ENCODE peak calls at places on chromosomes 13 and 19, in five cellular contexts. B, C, M, R and U are unnamed samples.

GRCh38 chr13:100796463-100796862 is 121.9 kb upstream of the TMTC4 start:
- DNase-seq in M (no peak), C (no peak), R (no peak), B (no peak), U (no peak)

GRCh38 chr13:73767191-73767741 is 366.9 kb downstream of the KLF12 start:
- DNase-seq in B (peak; percentile 4), R (no peak), C (no peak), M (no peak), U (no peak)

GRCh38 chr19:33430674-33431277 is 57.3 kb downstream of the CEBPG start:
- DNase-seq in M (peak; percentile 55), R (peak; percentile 86), C (peak; percentile 84), B (peak; percentile 60), U (peak; percentile 85)

GRCh38 chr19:49857834-49858590 is 7.1 kb downstream of the PTOV1 start:
- DNase-seq in B (no peak), C (no peak), M (no peak), R (peak; percentile 28), U (no peak)

GRCh38 chr13:114124921-114125320 is 7.5 kb downstream of the RASA3 start:
- DNase-seq in R (no peak), B (peak; percentile 62), M (no peak), C (no peak), U (no peak)

GRCh38 chr19:23415034-23415433 is 19.8 kb upstream of the ZNF91 start:
- DNase-seq in C (no peak), M (no peak), R (no peak), B (no peak), U (no peak)

GRCh38 chr13:46831588-46832194 is 34.7 kb upstream of the ESD start:
- DNase-seq in C (no peak), M (peak; percentile 47), R (peak; percentile 38), B (peak; percentile 75), U (no peak)

GRCh38 chr13:48232420-48233096 is 448 bp upstream of the ITM2B start:
- DNase-seq in C (no peak), R (peak; percentile 58), B (no peak), M (peak; percentile 76), U (no peak)

GRCh38 chr13:33940898-33941297 is 122.9 kb downstream of the RFC3 start:
- DNase-seq in C (no peak), R (no peak), M (peak; percentile 39), B (peak; percentile 46), U (no peak)

GRCh38 chr13:31105020-31105800 is 56.5 kb downstream of the HSPH1 start:
- DNase-seq in M (no peak), C (no peak), B (peak; percentile 46), R (no peak), U (no peak)

DNA sequence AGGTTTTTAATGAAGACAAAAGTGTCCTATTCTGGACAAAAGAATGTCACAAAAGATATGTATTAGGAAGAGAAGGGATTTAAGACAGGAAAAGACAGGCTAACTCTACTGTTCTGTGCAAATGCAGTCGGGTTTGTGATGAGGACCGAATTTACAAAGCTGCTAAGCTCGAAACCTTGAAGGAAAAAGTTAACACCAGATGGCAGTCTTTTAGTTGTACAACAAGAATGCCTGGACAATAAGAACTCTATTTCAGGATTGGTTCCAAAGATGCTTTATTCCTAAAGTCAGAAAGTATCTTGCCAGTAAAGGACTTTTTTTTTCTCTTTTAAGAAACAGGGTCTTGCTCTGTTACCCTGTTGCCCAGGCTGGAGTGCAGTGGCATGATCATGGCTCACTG is 51.1 kb downstream of the HS6ST3 start:
- DNase-seq in C (no peak), R (no peak), M (no peak), B (peak; percentile 63), U (no peak)
- TF ChIP-seq CTCF in C (no peak), R (no peak), M (no peak), B (peak; percentile 38), U (peak; percentile 66)

GRCh38 chr13:99655351-99656091 is 154.2 kb downstream of the TM9SF2 start:
- DNase-seq in C (no peak), R (peak; percentile 60), B (peak; percentile 6), M (no peak), U (no peak)
- TF ChIP-seq CTCF in C (no peak), R (no peak), B (no peak), M (no peak), U (no peak)

GRCh38 chr13:50596776-50597203 is 246.7 kb downstream of the DLEU7 start:
- DNase-seq in M (no peak), B (no peak), R (no peak), C (no peak), U (no peak)

GRCh38 chr13:50596103-50596502 is 247.4 kb downstream of the DLEU7 start:
- DNase-seq in B (no peak), M (no peak), R (no peak), C (no peak), U (no peak)

GRCh38 chr13:50593228-50593627 is 250.3 kb downstream of the DLEU7 start:
- DNase-seq in C (no peak), B (no peak), M (no peak), R (no peak), U (no peak)

GRCh38 chr13:50592412-50593145 is 250.9 kb downstream of the DLEU7 start:
- DNase-seq in B (peak; percentile 77), C (no peak), M (no peak), R (no peak), U (no peak)

DNA sequence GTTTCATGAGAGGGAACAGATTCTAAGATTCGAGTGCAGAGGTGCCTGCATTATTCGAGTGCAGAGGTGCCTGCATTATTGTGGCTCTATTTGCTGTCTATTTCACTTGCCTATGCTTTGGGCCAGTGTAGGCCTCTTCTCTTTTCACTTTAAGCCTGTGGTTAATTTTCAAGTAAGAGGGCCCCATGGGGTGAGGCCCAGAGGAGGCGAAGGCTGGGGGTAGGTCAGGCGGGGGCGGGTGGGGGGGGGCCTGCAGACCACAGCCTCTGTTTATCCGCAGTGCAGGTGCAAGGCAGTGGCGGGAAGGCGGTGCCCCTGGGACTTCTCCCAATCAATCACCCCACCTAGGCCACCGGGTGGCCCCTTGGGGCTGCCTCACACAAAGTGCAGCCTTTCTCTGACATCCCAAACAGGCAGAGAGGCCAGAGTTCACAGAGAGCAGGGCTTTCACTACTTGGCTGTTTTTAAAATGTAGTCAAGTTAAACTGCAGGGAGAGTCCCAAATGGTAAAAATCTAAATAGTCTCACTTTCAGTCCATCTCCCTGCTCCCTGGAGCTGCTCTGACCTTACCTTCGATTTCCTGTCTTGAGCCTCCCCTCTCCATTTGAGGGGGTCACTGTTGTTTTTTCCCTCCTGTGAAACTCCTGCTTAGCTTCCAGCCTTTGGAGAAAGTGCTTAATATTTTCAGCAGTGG is 249.1 kb downstream of the DLEU7 start:
- DNase-seq in R (no peak), M (no peak), C (no peak), B (no peak), U (no peak)
- TF ChIP-seq CTCF in R (no peak), M (no peak), C (no peak), B (no peak), U (no peak)

GRCh38 chr13:78593129-78593528 is 10.2 kb downstream of the POU4F1 start:
- DNase-seq in M (no peak), B (no peak), R (no peak), C (no peak), U (no peak)

GRCh38 chr13:78593652-78594494 is 9.5 kb downstream of the POU4F1 start:
- DNase-seq in B (no peak), C (no peak), M (no peak), R (no peak), U (no peak)

GRCh38 chr13:78596701-78597550 is 6.4 kb downstream of the POU4F1 start:
- DNase-seq in C (no peak), R (no peak), B (no peak), M (no peak), U (no peak)

GRCh38 chr13:78595819-78596700 is 7.3 kb downstream of the POU4F1 start:
- DNase-seq in B (no peak), C (no peak), R (no peak), M (no peak), U (peak; percentile 72)

GRCh38 chr13:78595458-78595818 is 7.9 kb downstream of the POU4F1 start:
- DNase-seq in B (no peak), M (no peak), R (no peak), C (no peak), U (no peak)
- TF ChIP-seq CTCF in B (no peak), M (no peak), R (no peak), C (no peak), U (no peak)

DNA sequence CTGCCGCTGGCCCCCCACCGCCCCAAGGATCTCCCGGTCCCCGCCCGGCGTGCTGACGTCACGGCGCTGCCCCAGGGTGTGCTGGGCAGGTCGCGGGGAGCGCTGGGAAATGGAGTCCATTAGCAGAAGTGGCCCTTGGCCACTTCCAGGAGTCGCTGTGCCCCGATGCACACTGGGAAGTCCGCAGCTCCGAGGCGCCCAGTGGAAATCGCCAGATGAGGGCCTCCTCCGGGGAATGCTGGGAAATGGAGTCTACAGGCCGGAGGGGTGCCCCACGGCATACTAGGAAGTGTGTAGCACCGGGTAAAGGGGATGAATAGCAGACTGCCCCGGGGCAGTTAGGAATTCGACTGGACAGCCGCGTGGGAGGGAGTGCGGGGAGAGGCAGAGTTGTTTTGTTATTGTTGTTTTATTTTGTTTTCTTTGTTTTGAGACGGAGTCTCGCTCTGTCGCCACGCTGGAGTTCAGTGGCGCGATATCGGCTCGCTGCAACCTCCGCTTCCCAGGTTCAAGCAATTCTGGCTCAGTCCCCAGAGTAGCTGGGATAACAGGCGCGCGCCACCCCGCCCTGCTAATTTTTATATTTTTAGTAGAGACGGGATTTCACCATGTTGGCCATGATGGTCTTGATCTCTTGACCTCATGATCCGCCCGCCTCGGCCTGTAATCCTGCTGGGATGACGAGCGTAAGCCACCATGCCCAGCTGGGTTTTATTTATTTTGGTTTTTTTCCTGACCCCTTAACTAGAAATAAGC is at the start of gene PPP1R12C:
- DNase-seq in B (peak; percentile 98), C (peak; percentile 99), R (peak; percentile 99), M (peak; percentile 98), U (peak; percentile 99)
- TF ChIP-seq CTCF in B (no peak), C (peak; percentile 46), R (no peak), M (no peak), U (peak; percentile 20)

GRCh38 chr13:19601749-19602725 is 31.4 kb upstream of the MPHOSPH8 start:
- DNase-seq in M (no peak), R (peak; percentile 69), C (no peak), B (peak; percentile 33), U (no peak)
- TF ChIP-seq CTCF in M (no peak), R (no peak), C (no peak), B (peak; percentile 29), U (peak; percentile 56)

DNA sequence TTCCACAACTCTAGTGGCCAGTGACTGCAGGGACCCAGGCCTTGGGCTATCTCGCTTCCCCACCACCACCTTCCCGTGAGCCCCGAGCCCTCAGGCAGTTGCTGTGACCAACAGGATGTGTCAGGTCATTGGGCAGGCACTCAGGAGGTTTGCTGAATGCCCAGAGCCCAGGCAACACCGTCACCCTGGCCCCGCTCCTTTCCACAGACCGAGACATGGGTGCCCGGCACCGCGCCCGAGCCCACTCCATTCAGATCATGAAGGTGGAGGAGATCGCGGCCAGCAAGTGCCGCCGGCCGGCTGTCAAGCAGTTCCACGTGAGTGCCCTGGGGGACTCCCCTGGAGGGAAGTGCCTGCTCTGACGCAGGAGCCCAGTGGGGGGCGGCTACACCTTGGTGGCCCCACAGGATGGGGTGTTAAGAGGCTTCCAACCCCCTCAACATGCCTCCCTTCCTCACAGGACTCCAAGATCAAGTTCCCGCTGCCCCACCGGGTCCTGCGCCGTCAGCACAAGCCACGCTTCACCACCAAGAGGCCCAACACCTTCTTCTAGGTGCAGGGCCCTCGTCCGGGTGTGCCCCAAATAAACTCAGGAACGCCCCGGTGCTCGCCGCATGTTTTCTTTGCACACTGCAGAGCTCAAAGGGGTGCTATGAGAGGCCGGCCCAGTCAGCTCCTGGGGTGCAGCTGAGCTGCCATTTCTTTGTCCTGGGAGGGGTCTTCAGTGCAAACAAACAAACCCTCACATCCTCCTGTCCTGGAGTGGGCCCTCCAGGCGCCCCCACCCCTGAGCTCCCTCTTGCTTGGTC is 3.2 kb downstream of the RPL18A start:
- DNase-seq in R (no peak), B (no peak), C (no peak), M (no peak), U (no peak)
- TF ChIP-seq CTCF in R (no peak), B (no peak), C (no peak), M (no peak), U (no peak)